ENCODE peak calls at places on chromosomes 5 and 9, in five cellular contexts. Y, S, L, O and A are unnamed samples.

GRCh38 chr5:110270-110888 is 18.4 kb downstream of the PLEKHG4B start:
- DNase-seq in Y (no peak), S (no peak), L (no peak), O (no peak), A (no peak)

GRCh38 chr5:31990701-31991110 is 183.4 kb downstream of the GOLPH3 start:
- DNase-seq in Y (no peak), S (peak; percentile 27), L (no peak), O (no peak), A (no peak)

GRCh38 chr5:121497176-121497575 is 354.5 kb upstream of the FTMT start:
- DNase-seq in Y (no peak), S (no peak), L (no peak), O (no peak), A (no peak)

GRCh38 chr5:132766806-132767055 is 10.3 kb downstream of the SEPTIN8 start:
- DNase-seq in Y (no peak), S (no peak), L (no peak), O (no peak), A (no peak)

GRCh38 chr5:136686192-136686872 is 321.0 kb upstream of the TRPC7 start:
- DNase-seq in Y (no peak), S (no peak), L (no peak), O (peak; percentile 10), A (no peak)

GRCh38 chr5:136457390-136458094 is 92.2 kb upstream of the TRPC7 start:
- DNase-seq in Y (no peak), S (no peak), L (no peak), O (no peak), A (no peak)

GRCh38 chr9:132806723-132807421 is 71.2 kb downstream of the AK8 start:
- DNase-seq in Y (peak; percentile 47), S (no peak), L (no peak), O (no peak), A (no peak)

GRCh38 chr5:167447466-167447865 is 844.0 kb upstream of the WWC1 start:
- DNase-seq in Y (no peak), S (no peak), L (no peak), O (no peak), A (no peak)

GRCh38 chr9:132474253-132474652 is 64.2 kb downstream of the CFAP77 start:
- DNase-seq in Y (no peak), S (no peak), L (no peak), O (peak; percentile 64), A (no peak)

GRCh38 chr5:157528036-157528632 is 47.4 kb downstream of the ADAM19 start:
- DNase-seq in Y (no peak), S (no peak), L (no peak), O (no peak), A (no peak)

GRCh38 chr5:158074992-158075769 is 216.2 kb upstream of the CLINT1 start:
- DNase-seq in Y (peak; percentile 17), S (peak; percentile 70), L (no peak), O (peak; percentile 10), A (peak; percentile 53)

GRCh38 chr5:148145916-148146315 is 22.4 kb upstream of the SPINK14 start:
- DNase-seq in Y (no peak), S (no peak), L (no peak), O (peak; percentile 77), A (no peak)

GRCh38 chr5:2587189-2588031 is 164.1 kb downstream of the IRX2 start:
- DNase-seq in Y (no peak), S (no peak), L (no peak), O (no peak), A (no peak)

GRCh38 chr5:143153332-143154119 is 250.0 kb downstream of the NR3C1 start:
- DNase-seq in Y (no peak), S (no peak), L (no peak), O (no peak), A (no peak)

GRCh38 chr9:107637421-107638420 is 148.2 kb upstream of the KLF4 start:
- DNase-seq in Y (no peak), S (peak; percentile 78), L (no peak), O (no peak), A (no peak)

GRCh38 chr5:39218482-39219381 is 631 bp downstream of the FYB1 start:
- DNase-seq in Y (no peak), S (no peak), L (no peak), O (no peak), A (no peak)

GRCh38 chr5:9156282-9156681 is 389.6 kb downstream of the SEMA5A start:
- DNase-seq in Y (peak; percentile 10), S (no peak), L (no peak), O (no peak), A (peak; percentile 11)

GRCh38 chr5:121969660-121970295 is 8.0 kb downstream of the SRFBP1 start:
- DNase-seq in Y (no peak), S (no peak), L (no peak), O (no peak), A (no peak)

GRCh38 chr5:138370537-138370936 is 18.1 kb downstream of the KDM3B start:
- DNase-seq in Y (no peak), S (no peak), L (no peak), O (no peak), A (no peak)

GRCh38 chr9:5596173-5596572 is 32.7 kb upstream of the RIC1 start:
- DNase-seq in Y (no peak), S (no peak), L (no peak), O (no peak), A (no peak)

GRCh38 chr9:134007150-134007549 is 15.0 kb upstream of the VAV2 start:
- DNase-seq in Y (no peak), S (no peak), L (no peak), O (no peak), A (no peak)

GRCh38 chr5:96235008-96235910 is 197.8 kb downstream of the PCSK1 start:
- DNase-seq in Y (no peak), S (no peak), L (no peak), O (no peak), A (no peak)
- TF ChIP-seq HDAC2 in Y (no peak), S (no peak), L (no peak), O (no peak), A (no peak)

GRCh38 chr5:85921590-85921989 is 696.2 kb upstream of the COX7C start:
- DNase-seq in Y (no peak), S (no peak), L (no peak), O (no peak), A (no peak)
- TF ChIP-seq HDAC2 in Y (no peak), S (no peak), L (no peak), O (no peak), A (no peak)

DNA sequence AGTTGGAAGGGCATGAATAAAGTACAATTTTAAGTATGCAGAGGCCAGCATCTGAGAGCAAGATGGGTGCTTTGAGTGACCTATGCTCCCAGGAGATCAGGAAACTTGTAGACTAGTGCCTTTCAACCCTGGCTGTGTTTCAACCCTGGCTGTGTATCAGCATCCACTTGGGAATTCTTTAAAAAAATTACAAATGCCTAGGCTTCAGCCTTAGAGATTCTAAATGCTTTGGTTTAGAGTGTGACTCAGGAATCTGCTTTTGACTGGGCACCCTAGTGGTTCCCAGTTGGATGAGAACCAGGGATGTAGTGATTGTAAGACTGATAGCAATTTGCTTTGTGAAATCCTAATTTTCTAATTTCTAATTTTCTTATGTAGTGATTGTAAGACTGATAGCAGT is 65.6 kb downstream of the RALGPS1 start:
- DNase-seq in Y (no peak), S (no peak), L (no peak), O (no peak), A (no peak)
- TF ChIP-seq HDAC2 in Y (no peak), S (no peak), L (no peak), O (no peak), A (no peak)

DNA sequence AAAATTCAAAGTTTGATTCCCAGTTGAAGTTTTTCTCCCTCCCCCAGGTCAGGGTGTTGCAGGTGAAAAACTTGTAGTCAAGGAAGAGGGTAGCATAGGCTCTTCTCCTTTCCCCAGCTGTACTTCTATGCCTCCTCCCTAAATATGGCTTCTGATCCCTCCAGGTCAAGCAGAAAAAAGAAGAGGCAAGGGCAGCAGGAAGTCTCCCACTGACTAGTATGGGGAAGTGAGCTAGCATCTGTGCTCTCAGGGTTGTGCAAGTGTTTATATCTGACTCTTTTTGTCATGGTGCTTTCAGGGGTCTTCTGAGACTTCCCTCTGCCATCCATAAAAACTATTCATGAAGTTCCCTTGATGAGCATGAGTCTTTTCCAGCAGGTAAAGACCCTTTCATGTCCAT is 76.0 kb downstream of the ATPSCKMT start:
- DNase-seq in Y (no peak), S (no peak), L (no peak), O (no peak), A (no peak)
- TF ChIP-seq HDAC2 in Y (no peak), S (no peak), L (no peak), O (no peak), A (no peak)

DNA sequence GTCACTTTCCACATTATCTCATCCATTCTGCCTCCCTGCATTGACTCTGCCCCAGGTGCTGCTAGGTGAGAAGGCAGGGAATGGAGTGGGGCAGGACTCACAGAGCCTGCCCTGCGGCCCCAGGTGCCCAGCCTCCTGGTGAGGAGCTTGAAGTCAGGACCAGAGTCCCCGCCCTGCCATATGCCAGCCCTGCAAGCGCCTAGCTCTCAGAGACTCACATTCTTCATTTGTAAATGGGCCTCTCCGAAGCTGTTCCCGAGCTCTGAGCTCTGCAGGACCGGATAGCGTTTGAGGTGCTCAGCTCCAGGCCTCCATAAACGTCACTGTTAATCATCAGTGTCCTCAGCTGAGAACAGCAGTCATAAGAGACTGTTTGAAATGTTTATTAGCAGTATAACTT is 75.1 kb upstream of the STXBP1 start:
- DNase-seq in Y (no peak), S (no peak), L (no peak), O (no peak), A (no peak)
- TF ChIP-seq HDAC2 in Y (no peak), S (no peak), L (no peak), O (no peak), A (no peak)

GRCh38 chr5:77180167-77181081 is 30.1 kb upstream of the PDE8B start:
- DNase-seq in Y (no peak), S (no peak), L (no peak), O (no peak), A (no peak)
- TF ChIP-seq HDAC2 in Y (no peak), S (no peak), L (no peak), O (no peak), A (no peak)

GRCh38 chr5:16918891-16919671 is 17.0 kb downstream of the MYO10 start:
- DNase-seq in Y (no peak), S (no peak), L (no peak), O (no peak), A (no peak)

GRCh38 chr5:16914584-16914983 is 21.5 kb downstream of the MYO10 start:
- DNase-seq in Y (no peak), S (no peak), L (no peak), O (no peak), A (no peak)

GRCh38 chr5:16913840-16914435 is 22.1 kb downstream of the MYO10 start:
- DNase-seq in Y (no peak), S (no peak), L (no peak), O (no peak), A (no peak)

GRCh38 chr5:16918156-16918555 is 17.9 kb downstream of the MYO10 start:
- DNase-seq in Y (no peak), S (no peak), L (no peak), O (no peak), A (no peak)

DNA sequence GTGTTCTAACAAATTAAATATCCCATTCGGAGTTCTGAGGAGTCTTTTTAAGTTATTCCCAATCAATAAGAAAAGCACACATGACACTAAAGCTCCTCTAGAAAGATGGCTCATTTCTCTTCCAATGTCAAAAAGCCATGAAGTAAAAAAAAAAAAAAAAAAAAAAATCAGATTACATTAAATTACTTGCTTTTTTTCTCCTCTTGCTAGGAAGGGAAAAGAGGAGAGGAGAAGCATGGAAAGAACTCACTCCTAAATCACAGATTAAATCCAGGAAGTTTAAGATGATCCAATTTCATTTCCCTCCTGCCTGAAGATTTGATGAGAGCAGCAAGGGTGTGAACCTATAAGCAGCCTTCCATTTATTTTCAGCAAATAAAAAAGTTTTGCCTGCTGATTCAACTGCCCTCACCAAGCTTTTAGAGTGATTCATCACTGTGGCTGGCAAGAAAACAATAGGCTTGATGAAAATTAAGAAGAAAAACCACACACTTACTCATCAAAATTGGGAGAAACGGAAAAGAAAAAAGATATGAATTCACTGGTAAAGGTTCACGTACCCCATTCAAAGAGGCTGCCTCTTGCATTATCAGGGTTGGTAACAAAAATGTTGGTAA is 19.7 kb downstream of the MYO10 start:
- DNase-seq in Y (no peak), S (no peak), L (no peak), O (no peak), A (no peak)
- TF ChIP-seq HDAC2 in Y (no peak), S (no peak), L (no peak), O (no peak), A (no peak)